ENCODE peak calls at places on chromosomes 4 and X, in five cellular contexts. H is GM12864; M is stomach; W is DND-41; V is CD8-positive, alpha-beta T cell. E is an unnamed sample.

GRCh38 chrX:18676470-18676869 is 4.6 kb upstream of the RS1 start:
- DNase-seq in W (no peak), V (no peak), M (no peak), H (no peak), E (no peak)

GRCh38 chr4:113534698-113535097 is 226.8 kb downstream of the CAMK2D start:
- DNase-seq in W (no peak), M (no peak), H (no peak), V (no peak), E (no peak)

GRCh38 chr4:5003372-5003857 is 15.8 kb downstream of the CYTL1 start:
- DNase-seq in V (no peak), H (no peak), W (no peak), M (peak; percentile 9), E (no peak)

GRCh38 chrX:42992199-42992943 is 214.4 kb upstream of the PPP1R2C start:
- DNase-seq in W (no peak), M (no peak), H (no peak), V (no peak), E (no peak)

GRCh38 chrX:136725446-136726104 is 55.2 kb downstream of the ARHGEF6 start:
- DNase-seq in H (no peak), M (no peak), W (no peak), V (no peak), E (no peak)

GRCh38 chr4:48388504-48389154 is 47.3 kb downstream of the SLAIN2 start:
- DNase-seq in V (no peak), H (no peak), W (no peak), M (no peak), E (no peak)

GRCh38 chr4:31193516-31193915 is 473.3 kb downstream of the PCDH7 start:
- DNase-seq in H (no peak), M (no peak), V (no peak), W (no peak), E (no peak)

GRCh38 chr4:176153124-176153523 is 42.3 kb downstream of the SPATA4 start:
- DNase-seq in W (no peak), M (no peak), H (no peak), V (no peak), E (no peak)

GRCh38 chrX:47198026-47198686 is 4.5 kb downstream of the UBA1 start:
- DNase-seq in V (no peak), H (no peak), M (no peak), W (no peak), E (no peak)

GRCh38 chr4:74109894-74110605 is 11.1 kb upstream of the CXCL2 start:
- DNase-seq in H (no peak), V (no peak), W (no peak), M (no peak), E (no peak)

GRCh38 chrX:134622813-134623185 is 35.5 kb downstream of the PLAC1 start:
- DNase-seq in W (no peak), V (no peak), H (no peak), M (no peak), E (no peak)

DNA sequence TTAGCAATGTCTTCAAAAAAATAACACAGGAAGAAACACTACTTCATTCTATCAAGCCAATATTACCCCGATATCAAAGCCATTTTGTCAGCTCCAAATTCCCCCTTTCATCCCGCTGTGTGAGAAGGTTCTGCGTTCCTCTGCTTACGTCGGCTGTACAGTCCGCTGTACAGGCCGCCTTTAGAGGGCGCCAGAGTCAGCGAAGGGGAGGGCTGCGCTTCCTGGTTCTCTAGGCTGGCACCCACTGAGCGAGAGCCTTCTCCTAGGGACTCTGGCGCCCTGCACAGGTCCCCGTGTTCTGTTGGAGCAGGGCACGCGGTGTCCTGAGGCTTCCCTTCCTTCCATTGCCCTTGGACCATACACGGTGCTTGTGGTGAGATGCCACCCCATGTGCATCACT is 25.3 kb upstream of the CT45A1 start:
- DNase-seq in H (no peak), M (no peak), W (peak; percentile 4), V (no peak), E (no peak)
- TF ChIP-seq CTCF in H (peak; percentile 58), M (no peak), W (peak; percentile 40), V (no peak), E (peak; percentile 10)

GRCh38 chr4:169720529-169720928 is 37.2 kb downstream of the HPF1 start:
- DNase-seq in M (no peak), H (no peak), V (no peak), W (no peak), E (no peak)

GRCh38 chr4:169727616-169728015 is 30.1 kb downstream of the HPF1 start:
- DNase-seq in V (no peak), W (no peak), M (no peak), H (no peak), E (no peak)

GRCh38 chr4:169724251-169724650 is 33.5 kb downstream of the HPF1 start:
- DNase-seq in M (no peak), V (no peak), W (no peak), H (no peak), E (no peak)

DNA sequence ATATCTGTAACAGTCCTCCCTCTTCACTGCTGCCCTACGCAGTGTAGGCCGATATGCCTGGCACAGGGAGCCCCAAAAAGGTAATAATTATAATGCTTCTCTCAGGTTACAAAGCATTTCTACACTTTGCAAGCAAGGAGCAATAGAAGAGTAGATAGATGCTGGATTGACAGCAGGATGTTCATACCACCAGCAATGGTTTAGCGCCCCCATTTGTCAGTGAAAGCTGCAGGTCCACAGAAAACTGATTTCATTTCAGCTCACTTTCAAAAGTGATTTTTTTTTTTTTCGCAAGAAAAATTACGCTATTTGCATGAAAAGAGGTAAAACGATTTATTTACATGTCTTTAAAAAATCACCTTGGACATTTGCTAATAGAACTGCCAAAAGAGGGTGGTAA is 34.5 kb downstream of the HPF1 start:
- DNase-seq in H (no peak), M (no peak), W (peak; percentile 18), V (no peak), E (no peak)
- TF ChIP-seq CTCF in H (no peak), M (no peak), W (peak; percentile 48), V (peak; percentile 16), E (peak; percentile 21)

GRCh38 chr4:56818797-56819196 is 2.7 kb downstream of the SPINK2 start:
- DNase-seq in V (no peak), M (no peak), W (no peak), H (no peak), E (no peak)

GRCh38 chr4:56821394-56822263 is at the start of gene SPINK2:
- DNase-seq in H (no peak), W (peak; percentile 62), V (peak; percentile 53), M (peak; percentile 51), E (peak; percentile 48)

DNA sequence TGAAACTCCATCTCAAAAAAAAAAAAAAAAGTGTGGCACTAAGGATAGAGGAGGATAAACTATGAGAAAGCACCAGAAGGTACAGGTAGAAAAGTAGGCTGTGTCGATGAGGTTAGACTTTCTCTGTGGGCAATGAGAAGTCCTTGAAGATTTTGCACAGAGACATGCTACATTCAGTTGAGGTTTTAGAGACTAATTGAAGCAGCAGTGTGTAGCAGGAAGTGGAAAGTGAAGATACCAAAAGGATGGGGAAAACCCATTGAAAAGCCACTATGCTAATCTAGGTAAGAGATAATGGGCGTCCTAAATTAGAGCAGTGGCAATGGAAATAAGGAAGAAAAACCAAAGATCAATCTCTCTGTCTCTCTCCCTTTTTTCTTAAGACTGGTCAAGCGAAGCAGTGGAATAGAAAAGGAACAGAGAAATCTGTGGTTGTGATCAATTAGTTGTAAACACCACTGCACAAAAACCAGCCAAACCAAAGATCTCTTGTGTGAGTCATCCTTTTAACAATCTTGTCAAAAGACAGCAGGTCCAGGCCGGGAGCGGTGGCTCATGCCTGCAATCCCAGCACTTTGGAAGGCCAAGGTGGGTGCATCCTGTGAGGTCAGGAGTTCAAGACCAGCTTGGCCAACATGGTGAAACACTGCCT is 3.5 kb downstream of the SPINK2 start:
- DNase-seq in V (no peak), H (peak; percentile 30), W (no peak), M (no peak), E (peak; percentile 69)
- TF ChIP-seq CTCF in V (no peak), H (no peak), W (no peak), M (no peak), E (no peak)

GRCh38 chrX:110418857-110419249 is 60.2 kb downstream of the RTL9 start:
- DNase-seq in W (no peak), M (no peak), V (no peak), H (no peak), E (no peak)

GRCh38 chrX:110417128-110417527 is 58.5 kb downstream of the RTL9 start:
- DNase-seq in W (no peak), M (no peak), H (no peak), V (no peak), E (no peak)

GRCh38 chrX:110415440-110416167 is 57.0 kb downstream of the RTL9 start:
- DNase-seq in W (no peak), M (no peak), V (no peak), H (no peak), E (no peak)

GRCh38 chrX:110420771-110421498 is 62.3 kb downstream of the RTL9 start:
- DNase-seq in W (no peak), V (no peak), H (no peak), M (no peak), E (no peak)

DNA sequence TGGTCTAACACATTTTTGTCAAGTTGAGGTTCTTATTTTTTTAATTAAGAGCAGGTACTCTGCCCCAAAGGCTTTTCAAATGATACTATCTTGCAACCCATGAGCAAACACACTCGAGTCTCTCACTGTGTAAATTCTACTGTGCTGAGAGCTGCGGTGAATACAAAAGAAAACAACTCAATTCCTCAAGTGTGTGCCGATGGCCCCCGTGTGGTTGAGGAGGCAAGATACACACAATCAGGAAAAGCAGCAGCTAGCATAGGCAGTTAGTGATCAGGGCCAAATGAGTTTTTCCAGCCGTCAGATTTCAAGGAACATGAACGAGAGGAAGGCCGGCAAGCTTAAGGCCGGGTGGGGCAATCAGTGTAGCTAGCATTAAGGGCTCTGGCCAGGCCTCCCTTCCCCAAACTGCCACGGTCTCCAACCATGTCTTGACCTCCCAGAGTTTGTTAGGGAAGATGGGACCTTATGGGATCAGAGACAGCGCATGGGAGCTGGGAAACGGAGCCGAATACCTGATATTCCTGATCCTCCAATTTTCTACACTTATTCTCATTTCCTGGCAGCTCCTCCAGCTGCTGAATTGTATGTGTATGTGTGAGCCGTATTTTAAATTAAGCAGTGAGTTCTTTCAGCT is 59.7 kb downstream of the RTL9 start:
- DNase-seq in V (no peak), H (no peak), M (peak; percentile 32), W (no peak), E (no peak)
- TF ChIP-seq CTCF in V (no peak), H (no peak), M (no peak), W (no peak), E (no peak)

GRCh38 chr4:142883433-142883832 is 37.3 kb upstream of the INPP4B start:
- DNase-seq in H (no peak), V (no peak), W (no peak), M (no peak), E (no peak)
- TF ChIP-seq CTCF in H (peak; percentile 17), V (no peak), W (peak; percentile 43), M (peak; percentile 12), E (peak; percentile 5)

GRCh38 chrX:40299028-40299479 is 201.3 kb upstream of the BCOR start:
- DNase-seq in M (no peak), W (no peak), V (no peak), H (no peak), E (no peak)
- TF ChIP-seq CTCF in M (no peak), W (peak; percentile 24), V (no peak), H (peak; percentile 8), E (no peak)

GRCh38 chrX:7641141-7641540 is 201.8 kb upstream of the VCX start:
- DNase-seq in M (no peak), V (no peak), W (no peak), H (no peak), E (no peak)
- TF ChIP-seq CTCF in M (no peak), V (no peak), W (no peak), H (no peak), E (no peak)

GRCh38 chr4:69524708-69525107 is 29.0 kb upstream of the UGT2B4 start:
- DNase-seq in V (no peak), H (no peak), M (no peak), W (no peak), E (no peak)
- TF ChIP-seq CTCF in V (no peak), H (no peak), M (no peak), W (no peak), E (no peak)

E was measured in GM10248.